ENCODE peak calls at places on chromosomes 16 and 17, in five cellular contexts. C, A, K, D and V are unnamed samples.

GRCh38 chr17:81551458-81552243 is 502 bp downstream of the FAAP100 start:
- DNase-seq in C (no peak), A (no peak), K (no peak), D (no peak), V (peak)

GRCh38 chr16:89341274-89341673 is 123.8 kb downstream of the ZNF778 start:
- DNase-seq in C (no peak), A (no peak), K (no peak), D (no peak), V (no peak)

GRCh38 chr16:1688807-1689560 is 10.9 kb downstream of the JPT2 start:
- DNase-seq in C (peak), A (no peak), K (peak), D (no peak), V (no peak)

GRCh38 chr17:47287068-47287467 is 33.4 kb downstream of the ITGB3 start:
- DNase-seq in C (no peak), A (no peak), K (no peak), D (no peak), V (no peak)

GRCh38 chr17:81197409-81197795 is 25.4 kb downstream of the CEP131 start:
- DNase-seq in C (no peak), A (no peak), K (no peak), D (no peak), V (no peak)

GRCh38 chr17:51455211-51455610 is 194.9 kb downstream of the UTP18 start:
- DNase-seq in C (no peak), A (no peak), K (no peak), D (no peak), V (no peak)

GRCh38 chr16:53626816-53627215 is 76.8 kb downstream of the RPGRIP1L start:
- DNase-seq in C (no peak), A (no peak), K (no peak), D (no peak), V (no peak)

GRCh38 chr17:78724544-78724943 is 57.5 kb downstream of the CYTH1 start:
- DNase-seq in C (no peak), A (peak), K (no peak), D (no peak), V (no peak)

GRCh38 chr16:85278851-85279250 is 166.6 kb upstream of the CIBAR2 start:
- DNase-seq in C (no peak), A (no peak), K (no peak), D (no peak), V (no peak)

GRCh38 chr17:21304091-21304490 is 19.6 kb downstream of the MAP2K3 start:
- DNase-seq in C (no peak), A (peak), K (peak), D (no peak), V (no peak)

GRCh38 chr17:19805006-19805405 is 56.9 kb upstream of the ALDH3A1 start:
- DNase-seq in C (no peak), A (no peak), K (no peak), D (no peak), V (no peak)

GRCh38 chr17:68512247-68512966 is at the start of gene PRKAR1A:
- DNase-seq in C (peak), A (peak), K (peak), D (peak), V (peak)
- TF ChIP-seq CTCF in C (no peak), A (no peak), K (no peak), D (peak), V (peak)

GRCh38 chr17:60142872-60143499 is 6.8 kb upstream of the CA4 start:
- DNase-seq in C (peak), A (peak), K (peak), D (peak), V (peak)
- TF ChIP-seq CTCF in C (peak), A (peak), K (peak), D (peak), V (peak)

GRCh38 chr16:70695351-70696070 is 9.7 kb upstream of the MTSS2 start:
- DNase-seq in C (no peak), A (no peak), K (peak), D (no peak), V (no peak)
- TF ChIP-seq CTCF in C (no peak), A (no peak), K (peak), D (no peak), V (no peak)

GRCh38 chr16:67941469-67942199 is 2.3 kb downstream of the LCAT start:
- DNase-seq in C (no peak), A (no peak), K (no peak), D (no peak), V (no peak)

GRCh38 chr16:67940436-67941089 is 3.4 kb downstream of the LCAT start:
- DNase-seq in C (no peak), A (no peak), K (no peak), D (no peak), V (no peak)

GRCh38 chr16:67942510-67943255 is 1.2 kb downstream of the LCAT start:
- DNase-seq in C (no peak), A (no peak), K (no peak), D (no peak), V (no peak)

GRCh38 chr16:67943256-67943618 is 683 bp downstream of the LCAT start:
- DNase-seq in C (no peak), A (no peak), K (no peak), D (no peak), V (no peak)

DNA sequence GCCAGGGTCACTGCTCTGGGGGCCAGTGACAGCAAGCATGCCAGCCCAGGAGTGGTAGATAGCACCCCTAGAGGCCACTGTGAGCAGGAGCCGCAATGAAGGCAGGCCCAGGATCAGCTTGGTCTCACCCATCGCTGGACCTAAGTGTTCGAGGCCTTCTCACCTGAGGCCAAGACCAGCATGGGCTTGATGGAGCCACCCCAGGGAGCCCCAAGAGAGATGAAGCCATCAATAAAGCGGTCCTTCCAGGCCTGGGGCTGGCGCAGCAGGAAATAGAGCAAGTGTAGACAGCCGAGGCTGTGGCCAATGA is 1.8 kb downstream of the LCAT start:
- DNase-seq in C (peak), A (no peak), K (no peak), D (peak), V (peak)
- TF ChIP-seq CTCF in C (peak), A (peak), K (peak), D (peak), V (peak)

GRCh38 chr17:63446981-63447687 is 1.0 kb upstream of the CYB561 start:
- DNase-seq in C (no peak), A (no peak), K (peak), D (no peak), V (no peak)

GRCh38 chr17:63447688-63448005 is 1.5 kb upstream of the CYB561 start:
- DNase-seq in C (no peak), A (no peak), K (no peak), D (no peak), V (no peak)

GRCh38 chr17:63445571-63446217 is 412 bp downstream of the CYB561 start:
- DNase-seq in C (no peak), A (no peak), K (peak), D (peak), V (peak)

GRCh38 chr17:63445065-63445464 is 1.0 kb downstream of the CYB561 start:
- DNase-seq in C (no peak), A (no peak), K (no peak), D (no peak), V (no peak)

DNA sequence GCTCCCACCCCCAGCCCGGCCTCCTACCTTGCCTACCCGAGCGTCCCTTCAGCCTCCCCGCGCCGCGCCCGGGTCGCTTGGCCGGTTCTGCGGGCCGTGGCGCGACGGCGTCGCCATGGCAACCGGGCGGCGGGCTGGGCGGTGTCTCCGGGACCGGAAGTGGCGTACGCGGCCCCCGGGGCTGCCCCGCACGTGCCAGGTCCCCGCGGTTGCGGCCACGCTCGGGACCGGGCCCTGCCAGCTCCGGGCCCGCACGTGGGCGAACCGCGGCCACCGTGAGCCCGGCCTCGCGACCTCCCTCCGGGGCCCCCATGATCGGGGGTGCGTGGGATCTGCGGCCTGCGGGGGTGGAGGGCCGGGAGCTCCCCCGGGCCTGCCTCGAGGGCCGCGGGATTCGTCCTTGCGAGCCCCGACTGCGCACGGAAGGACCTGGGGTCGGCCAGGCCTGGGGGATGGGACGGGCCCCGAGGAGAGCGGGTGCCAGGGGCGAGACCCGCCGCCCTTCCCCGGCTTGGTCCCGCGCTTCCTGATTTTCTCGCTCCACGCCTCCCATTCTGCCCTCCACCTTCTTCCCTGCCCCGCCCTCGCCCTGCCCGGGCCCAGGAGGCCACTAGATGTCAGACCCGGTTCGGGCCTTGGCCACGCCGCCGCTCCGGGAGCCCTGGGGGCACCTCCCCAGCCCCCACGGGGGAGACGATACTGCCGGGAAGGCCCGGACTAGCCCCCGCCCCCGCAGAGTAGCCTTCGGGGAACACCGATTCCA is at the start of gene CYB561:
- DNase-seq in C (no peak), A (peak), K (peak), D (peak), V (peak)
- TF ChIP-seq CTCF in C (no peak), A (no peak), K (peak), D (no peak), V (no peak)

GRCh38 chr17:67558740-67559380 is 158.9 kb upstream of the NOL11 start:
- DNase-seq in C (peak), A (no peak), K (no peak), D (no peak), V (peak)

GRCh38 chr17:67557921-67558320 is 159.8 kb upstream of the NOL11 start:
- DNase-seq in C (peak), A (no peak), K (no peak), D (no peak), V (peak)

GRCh38 chr17:67557052-67557845 is 160.5 kb upstream of the NOL11 start:
- DNase-seq in C (no peak), A (no peak), K (no peak), D (no peak), V (peak)

GRCh38 chr17:67562036-67562435 is 155.7 kb upstream of the NOL11 start:
- DNase-seq in C (no peak), A (no peak), K (no peak), D (no peak), V (no peak)

GRCh38 chr17:67559381-67559966 is 158.3 kb upstream of the NOL11 start:
- DNase-seq in C (peak), A (no peak), K (no peak), D (no peak), V (peak)
- TF ChIP-seq CTCF in C (peak), A (no peak), K (peak), D (peak), V (peak)

GRCh38 chr17:74566132-74566753 is 1.1 kb downstream of the CD300H start:
- DNase-seq in C (peak), A (no peak), K (no peak), D (peak), V (peak)
- TF ChIP-seq CTCF in C (peak), A (no peak), K (peak), D (peak), V (peak)

DNA sequence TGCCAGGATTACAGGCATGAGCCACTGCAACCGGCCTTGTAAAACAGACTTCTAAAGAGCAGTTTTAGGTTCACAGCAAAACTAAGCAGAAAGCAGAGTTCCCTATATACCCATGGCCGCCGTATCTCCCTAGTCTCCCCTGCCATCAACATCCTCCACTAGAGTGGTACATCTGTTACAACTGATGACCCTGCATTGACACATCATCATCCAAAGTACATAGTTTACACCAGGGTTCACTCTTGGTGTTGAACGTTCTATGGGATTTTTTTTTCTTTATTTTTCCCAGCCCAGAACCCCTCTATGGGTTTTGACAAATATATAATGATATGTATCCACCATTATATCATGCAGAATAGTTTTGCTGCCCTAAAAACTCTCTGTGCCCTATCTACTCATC is 155.2 kb downstream of the RAB11FIP4 start:
- DNase-seq in C (no peak), A (no peak), K (no peak), D (no peak), V (no peak)
- TF ChIP-seq CTCF in C (no peak), A (no peak), K (no peak), D (no peak), V (no peak)